ENCODE peak calls at places on chromosomes 12 and 14, in six cellular contexts. N is HepG2, X is HCT116, K is NT2/D1, T is GM12878, O is H1. V is an unnamed sample.

GRCh38 chr12:88207921-88208640 is 66.0 kb downstream of the TMTC3 start:
- DNase-seq in O (no peak), K (no peak), N (no peak), T (no peak), X (no peak), V (no peak)

GRCh38 chr12:103161582-103161981 is 204.1 kb downstream of the ASCL1 start:
- DNase-seq in K (no peak), T (no peak), X (no peak), N (no peak), O (no peak), V (no peak)

GRCh38 chr14:104155513-104155912 is 17.1 kb downstream of the KIF26A start:
- DNase-seq in K (no peak), T (no peak), N (no peak), X (no peak), O (no peak), V (no peak)

GRCh38 chr14:53950031-53950793 is 6.4 kb downstream of the BMP4 start:
- DNase-seq in O (no peak), N (no peak), K (no peak), T (no peak), X (no peak), V (no peak)

GRCh38 chr14:89956294-89957009 is 725 bp downstream of the TDP1 start:
- DNase-seq in K (no peak), X (peak), N (peak), T (peak), O (no peak), V (peak)

GRCh38 chr12:13880613-13881012 is 100.8 kb downstream of the GRIN2B start:
- DNase-seq in T (no peak), N (no peak), X (no peak), O (no peak), K (no peak), V (no peak)

GRCh38 chr12:30823140-30823669 is 68.5 kb upstream of the CAPRIN2 start:
- DNase-seq in T (no peak), X (no peak), K (peak), O (no peak), N (no peak), V (no peak)

GRCh38 chr12:56839489-56840442 is 76.6 kb downstream of the HSD17B6 start:
- DNase-seq in X (peak), N (peak), K (peak), T (peak), O (peak), V (peak)

GRCh38 chr12:69570545-69571399 is 14.5 kb upstream of the CCT2 start:
- DNase-seq in X (peak), K (peak), T (peak), O (no peak), N (peak), V (peak)

GRCh38 chr12:10235761-10236631 is 23.3 kb downstream of the GABARAPL1 start:
- DNase-seq in K (peak), T (no peak), X (peak), O (no peak), N (peak), V (peak)

GRCh38 chr14:90886297-90886830 is 70.1 kb upstream of the TTC7B start:
- DNase-seq in K (no peak), X (no peak), O (no peak), T (no peak), N (no peak), V (no peak)

GRCh38 chr12:64335886-64336466 is 54.6 kb downstream of the C12orf56 start:
- DNase-seq in O (no peak), N (no peak), X (no peak), T (no peak), K (no peak), V (no peak)

GRCh38 chr14:72476657-72477499 is 417.0 kb downstream of the DPF3 start:
- DNase-seq in X (peak), N (no peak), K (peak), O (peak), T (peak), V (no peak)

GRCh38 chr12:57726151-57726883 is 12.2 kb downstream of the AGAP2 start:
- DNase-seq in T (no peak), X (peak), N (peak), O (peak), K (peak), V (no peak)

GRCh38 chr12:109582636-109583035 is 9.0 kb downstream of the MVK start:
- DNase-seq in K (peak), T (no peak), N (peak), O (no peak), X (no peak), V (no peak)

GRCh38 chr12:78636253-78636855 is 228.2 kb upstream of the SYT1 start:
- DNase-seq in K (no peak), X (no peak), T (no peak), N (no peak), O (no peak), V (no peak)

GRCh38 chr12:48934312-48934706 is 9.0 kb upstream of the FKBP11 start:
- DNase-seq in O (no peak), X (no peak), K (no peak), N (peak), T (no peak), V (peak)

GRCh38 chr14:95507174-95507573 is 9.3 kb downstream of the SYNE3 start:
- DNase-seq in K (no peak), T (no peak), X (no peak), O (no peak), N (no peak), V (peak)

GRCh38 chr12:1807489-1807888 is 12.9 kb upstream of the LRTM2 start:
- DNase-seq in N (no peak), O (no peak), K (no peak), X (no peak), T (no peak), V (no peak)

GRCh38 chr14:65926504-65926903 is 514.0 kb downstream of the FUT8 start:
- DNase-seq in X (no peak), O (peak), K (peak), T (no peak), N (no peak), V (no peak)

GRCh38 chr12:99769581-99769980 is 122.0 kb downstream of the GARIN6 start:
- DNase-seq in O (no peak), N (no peak), T (no peak), X (no peak), K (no peak), V (no peak)

GRCh38 chr12:110577717-110578521 is 5.2 kb downstream of the PPTC7 start:
- DNase-seq in O (no peak), T (peak), N (no peak), X (peak), K (no peak), V (peak)

GRCh38 chr12:12349711-12350665 is at the start of gene MANSC1:
- DNase-seq in X (no peak), K (peak), N (peak), T (no peak), O (no peak), V (peak)

GRCh38 chr14:51369814-51370213 is 129.8 kb downstream of the TMX1 start:
- DNase-seq in O (no peak), N (no peak), T (no peak), X (peak), K (peak), V (peak)

GRCh38 chr12:128818065-128819022 is 5.4 kb downstream of the SLC15A4 start:
- DNase-seq in O (no peak), T (no peak), N (no peak), K (no peak), X (no peak), V (no peak)

GRCh38 chr14:100899841-100900771 is 3.4 kb downstream of the RTL1 start:
- DNase-seq in N (peak), O (no peak), T (no peak), X (no peak), K (no peak), V (peak)

GRCh38 chr14:105067140-105067968 is 2.1 kb upstream of the GPR132 start:
- DNase-seq in O (no peak), T (peak), K (no peak), N (no peak), X (no peak), V (no peak)

GRCh38 chr12:6492838-6493579 is at the start of gene MRPL51:
- DNase-seq in N (peak), O (peak), X (peak), K (peak), T (peak), V (peak)

GRCh38 chr14:39181693-39182047 is 6.6 kb downstream of the PNN start:
- DNase-seq in T (no peak), N (no peak), O (no peak), X (no peak), K (no peak), V (no peak)

GRCh38 chr12:65524666-65525065 is 246.2 kb downstream of the MSRB3 start:
- DNase-seq in N (no peak), O (no peak), X (no peak), K (no peak), T (no peak), V (no peak)

GRCh38 chr14:70754989-70755388 is 54.3 kb downstream of the MAP3K9 start:
- DNase-seq in X (peak), K (no peak), O (no peak), N (peak), T (no peak), V (no peak)

GRCh38 chr12:88036368-88036965 is 7.3 kb upstream of the C12orf50 start:
- DNase-seq in X (no peak), T (no peak), N (no peak), O (no peak), K (no peak), V (no peak)

GRCh38 chr14:104101651-104102281 is 16.3 kb downstream of the ASPG start:
- DNase-seq in K (no peak), N (no peak), T (no peak), X (no peak), O (no peak), V (no peak)

GRCh38 chr14:97446087-97446486 is 648.9 kb downstream of the VRK1 start:
- DNase-seq in K (no peak), X (no peak), O (no peak), N (no peak), T (no peak), V (no peak)

DNA sequence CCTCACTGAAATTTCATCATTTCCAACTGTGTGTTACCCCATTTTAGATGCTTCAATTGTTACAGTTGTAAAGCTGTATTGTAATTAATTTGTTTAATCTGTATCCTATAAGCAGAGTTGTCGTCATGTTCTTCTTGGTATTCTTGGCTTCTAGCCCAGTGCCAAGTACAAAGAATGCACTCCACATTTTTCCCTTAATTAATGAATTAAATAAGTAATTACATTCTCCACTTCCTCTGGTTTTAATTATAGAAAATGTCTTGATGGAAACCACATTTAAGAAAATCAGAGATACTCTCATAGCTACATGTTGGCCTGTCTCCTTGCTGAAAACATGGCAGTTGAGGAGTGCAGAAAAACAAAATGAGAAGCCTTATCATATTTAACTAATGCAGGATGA is 749 bp downstream of the DNAI7 start:
- DNase-seq in T (no peak), O (no peak), K (no peak), X (no peak), N (no peak), V (no peak)
- TF ChIP-seq ZNF274 in T (no peak), O (no peak), K (no peak), X (no peak), N (no peak), V (no peak)

GRCh38 chr12:104358353-104359003 is 54.9 kb downstream of the EID3 start:
- DNase-seq in X (peak), O (no peak), T (peak), N (peak), K (peak), V (peak)
- TF ChIP-seq ZNF274 in X (no peak), O (no peak), T (no peak), N (no peak), K (no peak), V (no peak)

GRCh38 chr12:93186621-93187020 is 191.1 kb upstream of the NUDT4 start:
- DNase-seq in X (no peak), N (no peak), O (no peak), T (no peak), K (no peak), V (no peak)

GRCh38 chr12:93185369-93185741 is 192.4 kb upstream of the NUDT4 start:
- DNase-seq in X (no peak), O (no peak), K (no peak), N (no peak), T (no peak), V (no peak)

GRCh38 chr12:93184664-93185368 is 192.9 kb upstream of the NUDT4 start:
- DNase-seq in T (no peak), N (no peak), K (no peak), O (no peak), X (no peak), V (no peak)

GRCh38 chr12:93186131-93186530 is 191.6 kb upstream of the NUDT4 start:
- DNase-seq in N (no peak), K (no peak), O (no peak), X (no peak), T (no peak), V (no peak)

GRCh38 chr12:93183940-93184663 is 193.6 kb upstream of the NUDT4 start:
- DNase-seq in X (no peak), T (peak), K (no peak), N (no peak), O (no peak), V (peak)
- TF ChIP-seq ZNF274 in X (no peak), T (no peak), K (no peak), N (no peak), O (no peak), V (no peak)

GRCh38 chr12:16523570-16524331 is 82.2 kb downstream of the LMO3 start:
- DNase-seq in K (no peak), O (no peak), X (no peak), T (no peak), N (no peak), V (no peak)

GRCh38 chr12:16524378-16524777 is 81.6 kb downstream of the LMO3 start:
- DNase-seq in T (no peak), K (no peak), O (no peak), X (peak), N (no peak), V (no peak)

GRCh38 chr12:16515666-16516065 is 90.3 kb downstream of the LMO3 start:
- DNase-seq in N (no peak), K (no peak), T (no peak), O (no peak), X (no peak), V (no peak)

GRCh38 chr12:16520328-16520727 is 85.6 kb downstream of the LMO3 start:
- DNase-seq in O (no peak), K (no peak), T (no peak), X (no peak), N (no peak), V (no peak)
- TF ChIP-seq ZNF274 in O (no peak), K (no peak), T (no peak), X (no peak), N (no peak), V (no peak)

GRCh38 chr12:3747543-3747942 is 5.4 kb downstream of the CRACR2A start:
- DNase-seq in O (no peak), K (no peak), X (no peak), N (no peak), T (no peak), V (no peak)
- TF ChIP-seq ZNF274 in O (no peak), K (no peak), X (no peak), N (no peak), T (no peak), V (no peak)

DNA sequence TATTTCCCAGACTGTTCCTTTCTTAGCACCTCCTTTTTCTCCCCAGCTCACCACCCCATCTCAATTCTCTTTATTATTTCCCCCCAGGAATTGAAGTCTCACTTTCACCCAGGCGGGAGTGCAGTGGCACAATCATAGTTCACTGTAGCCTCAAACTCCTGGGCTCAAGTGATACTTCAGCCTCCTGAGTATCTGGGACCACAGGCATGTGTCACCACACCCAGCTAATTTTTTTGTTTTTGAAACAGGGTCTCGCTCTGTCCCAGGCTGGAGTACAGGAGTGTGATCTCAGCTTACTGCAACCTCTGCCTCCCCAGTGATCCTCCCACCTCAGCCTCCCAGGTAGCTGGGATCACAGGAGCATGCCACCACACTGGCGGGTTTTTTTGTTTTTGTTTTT is 11.0 kb downstream of the RACGAP1 start:
- DNase-seq in O (no peak), K (no peak), N (no peak), X (no peak), T (no peak), V (no peak)
- TF ChIP-seq ZNF274 in O (no peak), K (no peak), N (no peak), X (no peak), T (no peak), V (no peak)

GRCh38 chr12:76025601-76026575 is 5.7 kb downstream of the PHLDA1 start:
- DNase-seq in O (no peak), T (no peak), N (no peak), K (no peak), X (no peak), V (no peak)
- TF ChIP-seq ZNF274 in O (no peak), T (no peak), N (no peak), K (no peak), X (no peak), V (no peak)